ENCODE peak calls at places on chromosomes 7 and 10, in four cellular contexts. One of them, this sample, is unnamed.

GRCh38 chr7:95110707-95111106 is 203.3 kb downstream of the PPP1R9A start:
- DNase-seq in T-helper 9 cell: no peak
- DNase-seq in germinal center: no peak
- DNase-seq in frontal cortex: no peak
- DNase-seq in this sample: no peak

GRCh38 chr7:40506158-40506557 is 371.4 kb downstream of the SUGCT start:
- DNase-seq in T-helper 9 cell: no peak
- DNase-seq in frontal cortex: no peak
- DNase-seq in germinal center: no peak
- DNase-seq in this sample: no peak

GRCh38 chr10:11875499-11876281 is 52.5 kb downstream of the PROSER2 start:
- DNase-seq in T-helper 9 cell: no peak
- DNase-seq in germinal center: no peak
- DNase-seq in frontal cortex: no peak
- DNase-seq in this sample: peak; percentile 45

GRCh38 chr7:50069613-50070012 is 23.4 kb downstream of the ZPBP start:
- DNase-seq in germinal center: no peak
- DNase-seq in T-helper 9 cell: no peak
- DNase-seq in frontal cortex: no peak
- DNase-seq in this sample: no peak

GRCh38 chr10:112374724-112375541 is 1.0 kb downstream of the ACSL5 start:
- DNase-seq in germinal center: peak; percentile 53
- DNase-seq in T-helper 9 cell: no peak
- DNase-seq in frontal cortex: no peak
- DNase-seq in this sample: no peak

GRCh38 chr10:93560541-93560940 is 5.9 kb upstream of the FFAR4 start:
- DNase-seq in T-helper 9 cell: no peak
- DNase-seq in germinal center: no peak
- DNase-seq in frontal cortex: no peak
- DNase-seq in this sample: no peak

GRCh38 chr7:113349339-113349738 is 231.0 kb upstream of the SMIM30 start:
- DNase-seq in frontal cortex: no peak
- DNase-seq in germinal center: no peak
- DNase-seq in T-helper 9 cell: no peak
- DNase-seq in this sample: no peak

GRCh38 chr10:33274096-33274785 is 60.2 kb downstream of the NRP1 start:
- DNase-seq in T-helper 9 cell: no peak
- DNase-seq in germinal center: no peak
- DNase-seq in frontal cortex: no peak
- DNase-seq in this sample: no peak

GRCh38 chr10:114767589-114768393 is 53.8 kb upstream of the FHIP2A start:
- DNase-seq in frontal cortex: peak; percentile 41
- DNase-seq in germinal center: peak; percentile 22
- DNase-seq in T-helper 9 cell: peak; percentile 5
- DNase-seq in this sample: peak; percentile 46

GRCh38 chr10:97849491-97850402 is at the start of gene GOLGA7B:
- DNase-seq in T-helper 9 cell: peak; percentile 52
- DNase-seq in germinal center: peak; percentile 62
- DNase-seq in frontal cortex: peak; percentile 66
- DNase-seq in this sample: peak; percentile 82

GRCh38 chr7:98459529-98459928 is 58.6 kb upstream of the BAIAP2L1 start:
- DNase-seq in T-helper 9 cell: no peak
- DNase-seq in frontal cortex: no peak
- DNase-seq in germinal center: no peak
- DNase-seq in this sample: no peak

GRCh38 chr10:132707121-132707775 is 78.7 kb downstream of the NKX6-2 start:
- DNase-seq in germinal center: no peak
- DNase-seq in T-helper 9 cell: no peak
- DNase-seq in frontal cortex: no peak
- DNase-seq in this sample: no peak

GRCh38 chr10:29880856-29881255 is 178.5 kb downstream of the JCAD start:
- DNase-seq in frontal cortex: no peak
- DNase-seq in T-helper 9 cell: no peak
- DNase-seq in germinal center: no peak
- DNase-seq in this sample: no peak

GRCh38 chr10:85927952-85928677 is 438.5 kb downstream of the GRID1 start:
- DNase-seq in frontal cortex: no peak
- DNase-seq in T-helper 9 cell: no peak
- DNase-seq in germinal center: no peak
- DNase-seq in this sample: no peak

GRCh38 chr10:86253171-86254072 is 113.2 kb downstream of the GRID1 start:
- DNase-seq in germinal center: no peak
- DNase-seq in frontal cortex: no peak
- DNase-seq in T-helper 9 cell: no peak
- DNase-seq in this sample: no peak

GRCh38 chr7:107638594-107638993 is 22.0 kb upstream of the SLC26A4 start:
- DNase-seq in T-helper 9 cell: no peak
- DNase-seq in germinal center: peak; percentile 51
- DNase-seq in frontal cortex: no peak
- DNase-seq in this sample: no peak

GRCh38 chr10:13873201-13873600 is 286.4 kb downstream of the PRPF18 start:
- DNase-seq in germinal center: peak; percentile 36
- DNase-seq in T-helper 9 cell: no peak
- DNase-seq in frontal cortex: no peak
- DNase-seq in this sample: no peak

GRCh38 chr10:124354411-124355382 is 64.0 kb downstream of the OAT start:
- DNase-seq in germinal center: peak; percentile 32
- DNase-seq in T-helper 9 cell: no peak
- DNase-seq in frontal cortex: no peak
- DNase-seq in this sample: no peak

GRCh38 chr10:101974091-101974799 is 81.7 kb downstream of the ARMH3 start:
- DNase-seq in germinal center: no peak
- DNase-seq in frontal cortex: no peak
- DNase-seq in T-helper 9 cell: no peak
- DNase-seq in this sample: no peak

GRCh38 chr10:92268763-92269162 is 22.1 kb downstream of the CPEB3 start:
- DNase-seq in frontal cortex: no peak
- DNase-seq in T-helper 9 cell: no peak
- DNase-seq in germinal center: no peak
- DNase-seq in this sample: no peak

GRCh38 chr10:112580267-112580666 is 133.3 kb downstream of the VTI1A start:
- DNase-seq in T-helper 9 cell: no peak
- DNase-seq in germinal center: no peak
- DNase-seq in frontal cortex: no peak
- DNase-seq in this sample: no peak

GRCh38 chr7:151202836-151203235 is 7.5 kb downstream of the H2BK1 start:
- DNase-seq in germinal center: no peak
- DNase-seq in T-helper 9 cell: no peak
- DNase-seq in frontal cortex: no peak
- DNase-seq in this sample: no peak

GRCh38 chr7:73769481-73770001 is 529 bp downstream of the CLDN3 start:
- DNase-seq in T-helper 9 cell: no peak
- DNase-seq in germinal center: no peak
- DNase-seq in frontal cortex: no peak
- DNase-seq in this sample: no peak

GRCh38 chr10:126331101-126331500 is 57.2 kb downstream of the ADAM12 start:
- DNase-seq in germinal center: no peak
- DNase-seq in frontal cortex: no peak
- DNase-seq in T-helper 9 cell: no peak
- DNase-seq in this sample: no peak

GRCh38 chr10:50855015-50855414 is 30.4 kb downstream of the A1CF start:
- DNase-seq in frontal cortex: no peak
- DNase-seq in T-helper 9 cell: no peak
- DNase-seq in germinal center: no peak
- DNase-seq in this sample: no peak

GRCh38 chr7:156764016-156764669 is 123.6 kb downstream of the RNF32 start:
- DNase-seq in T-helper 9 cell: no peak
- DNase-seq in germinal center: no peak
- DNase-seq in frontal cortex: peak; percentile 26
- DNase-seq in this sample: no peak

GRCh38 chr7:14207154-14207553 is 217.7 kb upstream of the ETV1 start:
- DNase-seq in frontal cortex: no peak
- DNase-seq in germinal center: no peak
- DNase-seq in T-helper 9 cell: no peak
- DNase-seq in this sample: no peak

GRCh38 chr10:3755440-3756359 is 29.3 kb downstream of the KLF6 start:
- DNase-seq in T-helper 9 cell: no peak
- DNase-seq in germinal center: no peak
- DNase-seq in frontal cortex: no peak
- DNase-seq in this sample: no peak

GRCh38 chr7:126228356-126229061 is 1024.2 kb downstream of the GRM8 start:
- DNase-seq in germinal center: no peak
- DNase-seq in frontal cortex: no peak
- DNase-seq in T-helper 9 cell: no peak
- DNase-seq in this sample: no peak

GRCh38 chr7:79610301-79610700 is 156.8 kb upstream of the MAGI2 start:
- DNase-seq in frontal cortex: no peak
- DNase-seq in germinal center: no peak
- DNase-seq in T-helper 9 cell: no peak
- DNase-seq in this sample: no peak

GRCh38 chr10:67697646-67698245 is 1.8 kb upstream of the CTNNA3 start:
- DNase-seq in germinal center: peak; percentile 37
- DNase-seq in frontal cortex: peak; percentile 49
- DNase-seq in T-helper 9 cell: peak; percentile 1
- DNase-seq in this sample: no peak

GRCh38 chr10:53490553-53490952 is 718.0 kb upstream of the MBL2 start:
- DNase-seq in frontal cortex: no peak
- DNase-seq in T-helper 9 cell: no peak
- DNase-seq in germinal center: no peak
- DNase-seq in this sample: no peak

GRCh38 chr7:35823440-35823839 is 22.6 kb downstream of the SEPTIN7 start:
- DNase-seq in T-helper 9 cell: no peak
- DNase-seq in germinal center: no peak
- DNase-seq in frontal cortex: no peak
- DNase-seq in this sample: no peak

This sample was measured in progenitor cell of endocrine pancreas.